ENCODE peak calls at places on chromosomes 11 and 22, in ten cellular contexts. W is A549, M is stomach, I is H1, B is SK-N-SH, Q is tibial nerve, X is HepG2, F is K562, D is sigmoid colon, H is transverse colon. C is an unnamed sample.

GRCh38 chr22:36233796-36234195 is 5.5 kb downstream of the APOL2 start:
- DNase-seq in W (no peak), M (no peak), I (no peak), B (no peak), Q (no peak), X (no peak), F (no peak), D (no peak), H (no peak), C (no peak)

GRCh38 chr11:21771097-21771496 is 421.8 kb upstream of the ANO5 start:
- DNase-seq in W (no peak), M (no peak), I (no peak), B (no peak), Q (no peak), X (no peak), F (no peak), D (no peak), H (no peak), C (no peak)

GRCh38 chr22:48535868-48536690 is 1291.6 kb downstream of the BRD1 start:
- DNase-seq in W (no peak), M (no peak), I (no peak), B (no peak), Q (no peak), X (no peak), F (no peak), D (no peak), H (no peak), C (no peak)

GRCh38 chr11:74084796-74085541 is 76.1 kb upstream of the UCP3 start:
- DNase-seq in W (no peak), M (no peak), I (no peak), B (no peak), Q (no peak), X (peak), F (no peak), D (no peak), H (no peak), C (no peak)

GRCh38 chr11:108221981-108222685 is at the start of gene NPAT:
- DNase-seq in W (no peak), M (peak), I (no peak), B (no peak), Q (no peak), X (no peak), F (no peak), D (no peak), H (no peak), C (no peak)

GRCh38 chr22:26629988-26630761 is 8.4 kb downstream of the CRYBA4 start:
- DNase-seq in W (no peak), M (no peak), I (no peak), B (no peak), Q (no peak), X (no peak), F (peak), D (no peak), H (no peak), C (no peak)

GRCh38 chr11:133953999-133954398 is 2.8 kb downstream of the IGSF9B start:
- DNase-seq in W (no peak), M (no peak), I (no peak), B (no peak), Q (no peak), X (no peak), F (no peak), D (no peak), H (no peak), C (no peak)

GRCh38 chr22:46737105-46737975 is 712 bp downstream of the CERK start:
- DNase-seq in W (no peak), M (no peak), I (peak), B (no peak), Q (no peak), X (no peak), F (peak), D (no peak), H (peak), C (peak)

GRCh38 chr22:46379301-46379930 is 43.9 kb downstream of the TRMU start:
- DNase-seq in W (peak), M (peak), I (no peak), B (no peak), Q (no peak), X (peak), F (no peak), D (no peak), H (no peak), C (no peak)

GRCh38 chr22:44363214-44363979 is 50.6 kb upstream of the SHISAL1 start:
- DNase-seq in W (peak), M (peak), I (no peak), B (peak), Q (peak), X (peak), F (no peak), D (peak), H (peak), C (peak)

GRCh38 chr22:32752868-32753520 is 48.5 kb upstream of the TIMP3 start:
- DNase-seq in W (no peak), M (no peak), I (no peak), B (no peak), Q (no peak), X (no peak), F (no peak), D (peak), H (no peak), C (no peak)

GRCh38 chr11:4560462-4560861 is 15.5 kb downstream of the OR52M1 start:
- DNase-seq in W (no peak), M (no peak), I (no peak), B (no peak), Q (no peak), X (no peak), F (no peak), D (no peak), H (no peak), C (no peak)

GRCh38 chr22:39471421-39472141 is 14.8 kb downstream of the MGAT3 start:
- DNase-seq in W (no peak), M (no peak), I (no peak), B (no peak), Q (no peak), X (no peak), F (peak), D (no peak), H (peak), C (no peak)

GRCh38 chr11:100594320-100594719 is 92.8 kb upstream of the ARHGAP42 start:
- DNase-seq in W (no peak), M (no peak), I (no peak), B (no peak), Q (no peak), X (no peak), F (no peak), D (no peak), H (no peak), C (no peak)

GRCh38 chr11:8258289-8258688 is 5.4 kb downstream of the LMO1 start:
- DNase-seq in W (no peak), M (peak), I (no peak), B (no peak), Q (no peak), X (no peak), F (no peak), D (peak), H (no peak), C (no peak)

GRCh38 chr11:9399466-9399865 is 15.0 kb downstream of the IPO7 start:
- DNase-seq in W (no peak), M (no peak), I (no peak), B (no peak), Q (no peak), X (no peak), F (no peak), D (no peak), H (no peak), C (no peak)

GRCh38 chr11:121671276-121672168 is 218.8 kb upstream of the SORL1-AS1 start:
- DNase-seq in W (no peak), M (no peak), I (peak), B (peak), Q (no peak), X (no peak), F (no peak), D (no peak), H (no peak), C (peak)

GRCh38 chr11:76176463-76176862 is 29.8 kb downstream of the WNT11 start:
- DNase-seq in W (no peak), M (no peak), I (no peak), B (no peak), Q (no peak), X (no peak), F (peak), D (no peak), H (no peak), C (no peak)

GRCh38 chr22:37549704-37550059 is 10.6 kb upstream of the CDC42EP1 start:
- DNase-seq in W (no peak), M (peak), I (no peak), B (peak), Q (no peak), X (no peak), F (no peak), D (no peak), H (no peak), C (peak)

GRCh38 chr22:46491936-46492335 is 45.5 kb downstream of the CELSR1 start:
- DNase-seq in W (no peak), M (peak), I (no peak), B (peak), Q (no peak), X (no peak), F (no peak), D (no peak), H (no peak), C (no peak)

GRCh38 chr11:132220464-132220863 is 850.0 kb downstream of the NTM start:
- DNase-seq in W (no peak), M (no peak), I (no peak), B (no peak), Q (no peak), X (no peak), F (no peak), D (no peak), H (no peak), C (no peak)

GRCh38 chr11:12281571-12282478 is 95.5 kb upstream of the PARVA start:
- DNase-seq in W (peak), M (peak), I (peak), B (peak), Q (peak), X (peak), F (peak), D (peak), H (peak), C (peak)

GRCh38 chr11:75273989-75274391 is 33.4 kb downstream of the TPBGL start:
- DNase-seq in W (no peak), M (peak), I (no peak), B (no peak), Q (no peak), X (no peak), F (no peak), D (peak), H (no peak), C (no peak)

GRCh38 chr11:64501500-64502427 is 89.3 kb upstream of the SLC22A12 start:
- DNase-seq in W (no peak), M (no peak), I (no peak), B (no peak), Q (no peak), X (peak), F (peak), D (no peak), H (peak), C (no peak)

GRCh38 chr22:19995611-19996339 is 20.8 kb downstream of the ARVCF start:
- DNase-seq in W (no peak), M (no peak), I (no peak), B (no peak), Q (no peak), X (no peak), F (no peak), D (no peak), H (no peak), C (no peak)

GRCh38 chr22:47131611-47132427 is 369.4 kb downstream of the TBC1D22A start:
- DNase-seq in W (no peak), M (no peak), I (no peak), B (no peak), Q (no peak), X (no peak), F (no peak), D (no peak), H (no peak), C (no peak)

GRCh38 chr11:114317738-114318137 is 21.5 kb downstream of the NNMT start:
- DNase-seq in W (peak), M (no peak), I (peak), B (peak), Q (no peak), X (no peak), F (no peak), D (no peak), H (no peak), C (peak)

GRCh38 chr11:12164061-12165014 is 53.9 kb downstream of the MICAL2 start:
- DNase-seq in W (peak), M (no peak), I (no peak), B (no peak), Q (no peak), X (no peak), F (no peak), D (peak), H (peak), C (no peak)

DNA sequence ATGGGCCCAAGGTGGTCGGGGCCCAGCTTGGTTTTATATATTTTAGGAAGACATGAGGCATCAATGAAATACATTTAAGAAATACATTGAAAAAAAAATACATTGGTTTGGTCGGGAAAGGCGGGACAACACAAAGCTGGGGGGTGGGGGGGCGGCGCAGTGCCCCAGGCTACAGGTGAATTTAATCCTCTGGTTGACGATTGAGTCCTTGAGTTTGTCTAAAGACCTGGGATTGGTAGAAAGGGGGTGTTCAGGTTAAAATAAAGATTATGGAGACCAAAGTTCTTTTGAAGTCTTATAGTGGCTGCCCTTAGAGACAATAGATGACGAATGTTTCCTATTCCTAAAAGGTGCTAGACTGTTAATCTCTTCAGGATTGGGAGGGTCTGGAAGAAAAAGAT is 3.1 kb downstream of the IFITM1 start:
- DNase-seq in W (no peak), M (no peak), I (no peak), B (no peak), Q (no peak), X (no peak), F (no peak), D (no peak), H (no peak), C (no peak)
- H3K27ac ChIP-seq in W (no peak), M (peak), I (no peak), B (no peak), Q (no peak), X (no peak), F (peak), D (peak), H (peak), C (peak)

GRCh38 chr11:1153105-1153950 is 4.4 kb upstream of the MUC5AC start:
- DNase-seq in W (peak), M (no peak), I (no peak), B (peak), Q (no peak), X (peak), F (no peak), D (no peak), H (no peak), C (peak)

GRCh38 chr11:1151366-1152315 is 6.1 kb upstream of the MUC5AC start:
- DNase-seq in W (peak), M (no peak), I (no peak), B (peak), Q (no peak), X (no peak), F (no peak), D (no peak), H (peak), C (peak)

GRCh38 chr11:1155274-1155693 is 2.5 kb upstream of the MUC5AC start:
- DNase-seq in W (no peak), M (no peak), I (no peak), B (no peak), Q (no peak), X (no peak), F (no peak), D (no peak), H (no peak), C (no peak)

GRCh38 chr11:1152316-1153104 is 5.2 kb upstream of the MUC5AC start:
- DNase-seq in W (peak), M (peak), I (no peak), B (peak), Q (no peak), X (peak), F (no peak), D (no peak), H (no peak), C (no peak)

GRCh38 chr11:1153951-1154487 is 3.7 kb upstream of the MUC5AC start:
- DNase-seq in W (peak), M (peak), I (no peak), B (peak), Q (peak), X (peak), F (peak), D (peak), H (peak), C (peak)
- TF ChIP-seq EP300 in W (peak), M (no peak), I (no peak), B (no peak), Q (no peak), X (no peak), F (no peak), D (no peak), H (no peak), C (no peak)

DNA sequence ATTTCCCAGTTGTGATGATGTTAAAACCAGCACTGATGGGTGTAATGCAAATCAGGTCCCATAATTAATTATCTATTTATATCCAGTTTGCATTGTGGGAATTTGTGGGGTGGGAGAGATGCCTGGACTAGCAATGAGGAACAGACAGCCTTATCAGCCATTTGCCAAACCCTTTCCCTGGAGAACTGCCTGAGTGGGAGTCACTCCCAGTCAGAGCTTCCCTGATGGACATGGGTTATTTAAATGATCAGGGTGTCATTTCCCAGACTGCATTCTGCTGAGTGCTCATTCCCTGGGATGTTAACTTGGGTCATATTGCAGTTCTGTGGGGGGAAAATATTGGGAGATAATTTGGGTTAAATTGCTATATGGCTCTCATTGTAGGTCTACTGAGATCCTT is 168.5 kb downstream of the NAV2 start:
- DNase-seq in W (no peak), M (no peak), I (no peak), B (no peak), Q (no peak), X (no peak), F (no peak), D (no peak), H (no peak), C (no peak)
- H3K4me3 ChIP-seq in W (no peak), M (no peak), I (no peak), B (no peak), Q (no peak), X (no peak), F (no peak), D (no peak), H (no peak), C (no peak)

GRCh38 chr22:50271011-50271394 is 823 bp upstream of the MAPK11 start:
- DNase-seq in W (no peak), M (no peak), I (no peak), B (no peak), Q (no peak), X (no peak), F (no peak), D (no peak), H (no peak), C (no peak)
- H3K27ac ChIP-seq in W (peak), M (peak), I (no peak), B (peak), Q (no peak), X (no peak), F (no peak), D (peak), H (peak), C (no peak)

DNA sequence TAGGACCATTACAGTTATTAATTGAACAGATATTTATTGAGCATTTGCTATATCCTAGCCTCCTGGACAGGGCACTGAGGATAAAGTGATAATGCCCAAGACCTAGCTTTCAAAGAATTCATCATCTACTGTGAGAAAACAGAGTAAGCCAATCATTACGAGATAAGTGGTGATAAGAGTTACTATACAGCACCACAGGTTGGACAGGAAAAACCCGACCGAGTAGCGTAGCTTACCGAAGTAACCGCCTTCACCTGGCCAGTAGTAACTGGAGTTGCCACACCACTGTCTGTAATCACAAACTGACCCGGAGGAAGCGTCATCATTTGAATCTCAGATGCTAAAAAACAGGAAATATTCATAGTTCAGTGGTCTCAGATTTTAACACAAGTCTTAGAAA is 10.0 kb upstream of the NFRKB start:
- DNase-seq in W (no peak), M (no peak), I (no peak), B (no peak), Q (no peak), X (no peak), F (no peak), D (no peak), H (no peak), C (no peak)
- TF ChIP-seq EP300 in W (no peak), M (no peak), I (no peak), B (no peak), Q (no peak), X (no peak), F (no peak), D (no peak), H (no peak), C (no peak)

DNA sequence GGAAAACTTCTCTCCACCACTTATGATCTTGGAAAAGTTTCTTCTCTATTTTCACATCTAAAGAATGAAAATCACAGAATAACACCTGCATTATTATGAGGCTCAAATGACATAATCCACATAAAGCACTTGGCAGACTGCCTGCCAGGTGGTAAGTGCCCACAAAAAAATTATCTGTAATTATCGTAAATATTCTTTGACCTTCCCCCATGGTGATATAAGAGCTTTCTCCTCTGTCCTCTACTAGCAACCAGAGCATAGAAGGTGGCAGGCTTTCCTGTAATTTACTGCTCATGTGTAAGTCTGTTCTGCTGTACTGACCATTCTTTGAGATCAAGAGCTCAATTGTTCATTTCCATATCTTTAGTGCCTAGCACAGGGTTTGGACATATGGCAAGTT is 51.7 kb upstream of the EED start:
- DNase-seq in W (no peak), M (no peak), I (no peak), B (no peak), Q (no peak), X (no peak), F (no peak), D (no peak), H (no peak), C (no peak)
- H3K4me3 ChIP-seq in W (peak), M (no peak), I (no peak), B (no peak), Q (no peak), X (no peak), F (no peak), D (no peak), H (no peak), C (no peak)

GRCh38 chr11:93605638-93606037 is 55.8 kb upstream of the CEP295 start:
- DNase-seq in W (no peak), M (no peak), I (no peak), B (no peak), Q (no peak), X (no peak), F (no peak), D (no peak), H (no peak), C (no peak)
- H3K27ac ChIP-seq in W (no peak), M (no peak), I (no peak), B (no peak), Q (no peak), X (no peak), F (no peak), D (no peak), H (no peak), C (no peak)

C was measured in ovary.